ENCODE peak calls at places on chromosome 22, in five cellular contexts. One of them, this sample, is unnamed.

GRCh38 chr22:39276461-39277134 is 31.8 kb upstream of the PDGFB start:
- DNase-seq in K562: no peak
- DNase-seq in H1: no peak
- DNase-seq in HCT116: no peak
- DNase-seq in HepG2: no peak
- DNase-seq in this sample: no peak

GRCh38 chr22:27965547-27965946 is 46.5 kb upstream of the PITPNB start:
- DNase-seq in K562: no peak
- DNase-seq in H1: no peak
- DNase-seq in HCT116: no peak
- DNase-seq in HepG2: no peak
- DNase-seq in this sample: no peak

GRCh38 chr22:38921801-38922200 is 35.6 kb upstream of the APOBEC3A start:
- DNase-seq in K562: peak; percentile 11
- DNase-seq in H1: no peak
- DNase-seq in HCT116: no peak
- DNase-seq in HepG2: peak; percentile 44
- DNase-seq in this sample: no peak

GRCh38 chr22:50703726-50704509 is 31.3 kb downstream of the SHANK3 start:
- DNase-seq in K562: no peak
- DNase-seq in H1: no peak
- DNase-seq in HCT116: no peak
- DNase-seq in HepG2: no peak
- DNase-seq in this sample: no peak

GRCh38 chr22:19948057-19948760 is 6.6 kb upstream of the TXNRD2 start:
- DNase-seq in K562: no peak
- DNase-seq in H1: no peak
- DNase-seq in HCT116: no peak
- DNase-seq in HepG2: no peak
- DNase-seq in this sample: no peak

GRCh38 chr22:49396817-49397216 is 430.9 kb downstream of the BRD1 start:
- DNase-seq in K562: no peak
- DNase-seq in H1: no peak
- DNase-seq in HCT116: no peak
- DNase-seq in HepG2: no peak
- DNase-seq in this sample: no peak

GRCh38 chr22:32904044-32904443 is 102.5 kb downstream of the TIMP3 start:
- DNase-seq in K562: peak; percentile 62
- DNase-seq in H1: no peak
- DNase-seq in HCT116: peak; percentile 51
- DNase-seq in HepG2: peak; percentile 23
- DNase-seq in this sample: no peak

GRCh38 chr22:29563652-29564460 is 10.3 kb upstream of the THOC5 start:
- DNase-seq in K562: peak; percentile 38
- DNase-seq in H1: no peak
- DNase-seq in HCT116: no peak
- DNase-seq in HepG2: no peak
- DNase-seq in this sample: no peak

GRCh38 chr22:33875316-33875715 is 45.0 kb downstream of the LARGE1 start:
- DNase-seq in K562: no peak
- DNase-seq in H1: no peak
- DNase-seq in HCT116: no peak
- DNase-seq in HepG2: no peak
- DNase-seq in this sample: no peak

GRCh38 chr22:32037236-32037635 is 5.8 kb upstream of the SLC5A1 start:
- DNase-seq in K562: no peak
- DNase-seq in H1: no peak
- DNase-seq in HCT116: no peak
- DNase-seq in HepG2: no peak
- DNase-seq in this sample: no peak

GRCh38 chr22:35349704-35350538 is 31.0 kb upstream of the HMOX1 start:
- DNase-seq in K562: no peak
- DNase-seq in H1: no peak
- DNase-seq in HCT116: no peak
- DNase-seq in HepG2: no peak
- DNase-seq in this sample: no peak

GRCh38 chr22:19709063-19709769 is 5.1 kb upstream of the SEPTIN5 start:
- DNase-seq in K562: no peak
- DNase-seq in H1: no peak
- DNase-seq in HCT116: no peak
- DNase-seq in HepG2: no peak
- DNase-seq in this sample: no peak

GRCh38 chr22:30435674-30436126 is 10.1 kb downstream of the MTFP1 start:
- DNase-seq in K562: no peak
- DNase-seq in H1: no peak
- DNase-seq in HCT116: peak; percentile 79
- DNase-seq in HepG2: no peak
- DNase-seq in this sample: no peak

GRCh38 chr22:39520874-39521857 is 804 bp downstream of the ATF4 start:
- DNase-seq in K562: peak; percentile 84
- DNase-seq in H1: peak; percentile 66
- DNase-seq in HCT116: no peak
- DNase-seq in HepG2: no peak
- DNase-seq in this sample: no peak

GRCh38 chr22:35882226-35883027 is 146.2 kb downstream of the RBFOX2 start:
- DNase-seq in K562: no peak
- DNase-seq in H1: no peak
- DNase-seq in HCT116: no peak
- DNase-seq in HepG2: no peak
- DNase-seq in this sample: no peak

GRCh38 chr22:20758688-20759087 is 15.2 kb upstream of the SERPIND1 start:
- DNase-seq in K562: peak; percentile 64
- DNase-seq in H1: no peak
- DNase-seq in HCT116: no peak
- DNase-seq in HepG2: peak; percentile 56
- DNase-seq in this sample: no peak

GRCh38 chr22:33747576-33748180 is 172.6 kb downstream of the LARGE1 start:
- DNase-seq in K562: no peak
- DNase-seq in H1: no peak
- DNase-seq in HCT116: no peak
- DNase-seq in HepG2: no peak
- DNase-seq in this sample: no peak

GRCh38 chr22:50737728-50738648 is at the start of gene ACR:
- DNase-seq in K562: no peak
- DNase-seq in H1: no peak
- DNase-seq in HCT116: no peak
- DNase-seq in HepG2: no peak
- DNase-seq in this sample: no peak

GRCh38 chr22:18980829-18981228 is 44.7 kb upstream of the PRODH start:
- DNase-seq in K562: no peak
- DNase-seq in H1: no peak
- DNase-seq in HCT116: no peak
- DNase-seq in HepG2: no peak
- DNase-seq in this sample: no peak

GRCh38 chr22:49768961-49769690 is 58.5 kb downstream of the BRD1 start:
- DNase-seq in K562: no peak
- DNase-seq in H1: peak; percentile 47
- DNase-seq in HCT116: no peak
- DNase-seq in HepG2: no peak
- DNase-seq in this sample: no peak

GRCh38 chr22:20946080-20946986 is 20.7 kb upstream of the AIFM3 start:
- DNase-seq in K562: no peak
- DNase-seq in H1: no peak
- DNase-seq in HCT116: no peak
- DNase-seq in HepG2: no peak
- DNase-seq in this sample: no peak

GRCh38 chr22:35560366-35560765 is 19.7 kb downstream of the RASD2 start:
- DNase-seq in K562: no peak
- DNase-seq in H1: no peak
- DNase-seq in HCT116: no peak
- DNase-seq in HepG2: no peak
- DNase-seq in this sample: no peak

GRCh38 chr22:38080847-38081635 is 2.9 kb downstream of the SLC16A8 start:
- DNase-seq in K562: no peak
- DNase-seq in H1: peak; percentile 75
- DNase-seq in HCT116: no peak
- DNase-seq in HepG2: no peak
- DNase-seq in this sample: no peak

GRCh38 chr22:38023045-38023444 is 34.2 kb upstream of the PICK1 start:
- DNase-seq in K562: peak; percentile 18
- DNase-seq in H1: no peak
- DNase-seq in HCT116: no peak
- DNase-seq in HepG2: no peak
- DNase-seq in this sample: no peak

GRCh38 chr22:38681784-38682335 is at the start of gene TOMM22:
- DNase-seq in K562: peak; percentile 89
- DNase-seq in H1: peak; percentile 90
- DNase-seq in HCT116: peak; percentile 72
- DNase-seq in HepG2: peak; percentile 75
- DNase-seq in this sample: peak; percentile 53

GRCh38 chr22:20652582-20652981 is 121.3 kb upstream of the SERPIND1 start:
- DNase-seq in K562: no peak
- DNase-seq in H1: no peak
- DNase-seq in HCT116: no peak
- DNase-seq in HepG2: no peak
- DNase-seq in this sample: no peak

GRCh38 chr22:49004484-49005399 is 822.9 kb downstream of the BRD1 start:
- DNase-seq in K562: no peak
- DNase-seq in H1: peak; percentile 19
- DNase-seq in HCT116: no peak
- DNase-seq in HepG2: no peak
- DNase-seq in this sample: no peak

GRCh38 chr22:20324139-20324516 is 4.3 kb upstream of the DGCR6L start:
- DNase-seq in K562: peak; percentile 26
- DNase-seq in H1: no peak
- DNase-seq in HCT116: no peak
- DNase-seq in HepG2: peak; percentile 0
- DNase-seq in this sample: no peak

GRCh38 chr22:29914165-29914564 is 31.2 kb downstream of the MTMR3 start:
- DNase-seq in K562: no peak
- DNase-seq in H1: no peak
- DNase-seq in HCT116: no peak
- DNase-seq in HepG2: no peak
- DNase-seq in this sample: no peak

GRCh38 chr22:48154169-48154942 is 1391.9 kb downstream of the TBC1D22A start:
- DNase-seq in K562: no peak
- DNase-seq in H1: no peak
- DNase-seq in HCT116: no peak
- DNase-seq in HepG2: no peak
- DNase-seq in this sample: no peak

GRCh38 chr22:33706100-33706499 is 214.2 kb downstream of the LARGE1 start:
- DNase-seq in K562: no peak
- DNase-seq in H1: no peak
- DNase-seq in HCT116: no peak
- DNase-seq in HepG2: no peak
- DNase-seq in this sample: no peak

DNA sequence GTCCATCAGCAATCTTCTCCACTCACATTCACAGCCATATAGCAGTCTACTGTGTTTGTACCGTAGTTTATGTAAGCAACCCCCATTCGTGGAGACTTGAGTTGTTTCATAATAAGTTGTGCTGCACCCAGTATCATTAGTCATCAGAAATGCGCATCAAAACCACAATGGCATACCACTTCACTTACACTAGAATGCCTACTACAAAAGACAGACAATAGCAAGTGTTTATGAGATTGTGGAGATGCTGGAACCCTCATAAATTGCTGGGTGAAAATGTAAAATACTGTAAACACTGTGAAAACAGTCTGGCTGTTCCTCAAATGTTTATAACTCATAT is 133.3 kb downstream of the ATXN10 start:
- DNase-seq in K562: no peak
- DNase-seq in H1: no peak
- DNase-seq in HCT116: peak; percentile 82
- DNase-seq in HepG2: peak; percentile 4
- DNase-seq in this sample: no peak
- TF ChIP-seq SRF in K562: no peak
- TF ChIP-seq SRF in H1: no peak
- TF ChIP-seq SRF in HCT116: no peak
- TF ChIP-seq SRF in HepG2: no peak
- TF ChIP-seq SRF in this sample: no peak

GRCh38 chr22:17065433-17065832 is 19.4 kb upstream of the IL17RA start:
- DNase-seq in K562: no peak
- DNase-seq in H1: peak; percentile 10
- DNase-seq in HCT116: no peak
- DNase-seq in HepG2: no peak
- DNase-seq in this sample: no peak
- TF ChIP-seq SRF in K562: no peak
- TF ChIP-seq SRF in H1: no peak
- TF ChIP-seq SRF in HCT116: no peak
- TF ChIP-seq SRF in HepG2: no peak
- TF ChIP-seq SRF in this sample: no peak

DNA sequence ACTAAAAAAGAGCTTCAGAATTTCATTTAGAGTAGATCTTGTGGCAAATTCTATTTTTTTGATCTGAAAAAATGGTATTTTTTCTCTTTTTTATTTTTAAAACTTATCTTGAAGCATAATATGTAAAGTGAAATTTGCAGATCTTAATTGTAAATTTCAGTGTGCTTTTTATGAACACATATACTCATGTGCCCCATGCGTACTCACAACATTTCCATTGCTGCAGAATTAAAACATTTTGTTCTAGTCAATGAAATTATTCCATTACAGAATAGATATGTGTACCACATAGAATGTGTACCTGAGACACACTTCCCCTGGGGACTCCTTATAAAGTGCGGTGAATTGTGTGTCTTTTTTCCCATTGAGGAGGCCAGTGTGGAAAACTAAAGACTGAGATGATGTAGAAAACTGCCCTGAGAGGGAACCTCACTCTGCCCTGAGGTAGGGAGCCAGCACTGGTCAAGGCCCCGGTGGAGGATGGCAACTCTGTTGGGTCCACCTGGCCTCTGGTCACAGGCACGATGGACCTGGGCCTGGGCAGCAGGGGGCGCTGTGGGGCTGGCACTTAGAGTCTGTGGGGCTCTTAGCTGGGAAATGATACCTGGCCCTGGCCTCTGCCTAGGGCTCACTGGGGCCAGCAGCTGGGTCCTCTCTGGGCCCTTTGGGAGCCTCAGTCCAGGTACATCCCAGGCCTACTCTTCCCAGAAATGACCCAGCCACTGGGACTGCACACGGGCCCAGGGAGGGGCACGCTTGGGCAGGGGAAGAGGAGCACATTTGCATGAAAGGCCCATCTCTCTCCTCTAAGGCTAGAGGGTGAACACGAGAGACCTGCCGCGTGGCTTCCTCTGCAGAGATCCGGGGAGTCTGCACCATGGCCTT is 77.9 kb upstream of the TOP3B start:
- DNase-seq in K562: peak; percentile 96
- DNase-seq in H1: peak; percentile 97
- DNase-seq in HCT116: peak; percentile 22
- DNase-seq in HepG2: peak; percentile 40
- DNase-seq in this sample: no peak
- TF ChIP-seq SRF in K562: peak; percentile 56
- TF ChIP-seq SRF in H1: no peak
- TF ChIP-seq SRF in HCT116: no peak
- TF ChIP-seq SRF in HepG2: no peak
- TF ChIP-seq SRF in this sample: no peak

DNA sequence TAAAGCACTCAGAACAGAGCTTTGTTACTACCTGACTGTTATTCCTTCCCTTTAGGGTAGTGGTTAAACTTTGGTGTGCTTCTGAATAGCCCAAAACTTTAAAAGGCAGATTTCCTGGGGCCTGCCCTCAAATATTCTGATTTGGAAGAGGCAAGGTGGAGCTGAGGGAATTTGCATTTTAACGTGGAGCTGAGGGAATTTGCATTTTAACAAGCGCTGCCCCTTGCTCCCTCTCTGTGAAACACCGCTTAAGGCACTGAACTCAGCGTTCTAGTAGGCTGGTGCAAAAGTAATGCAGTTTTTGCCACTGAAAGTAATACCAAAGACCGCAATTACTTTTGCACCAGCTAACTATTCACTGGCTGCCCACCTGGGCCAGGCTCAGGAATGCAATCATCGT is 35.0 kb downstream of the TPST2 start:
- DNase-seq in K562: no peak
- DNase-seq in H1: no peak
- DNase-seq in HCT116: no peak
- DNase-seq in HepG2: no peak
- DNase-seq in this sample: no peak
- TF ChIP-seq SRF in K562: no peak
- TF ChIP-seq SRF in H1: no peak
- TF ChIP-seq SRF in HCT116: no peak
- TF ChIP-seq SRF in HepG2: no peak
- TF ChIP-seq SRF in this sample: no peak